ENCODE peak calls at places on chromosome 1, in eight cellular contexts. W, J, E, O, Q, S, I and P are unnamed samples.

GRCh38 chr1:31755197-31755611 is 8.9 kb downstream of the ADGRB2 start:
- DNase-seq in S (peak; percentile 30), W (peak; percentile 83), Q (peak; percentile 58), I (no peak), O (no peak), E (no peak), J (no peak), P (no peak)

GRCh38 chr1:58047265-58047858 is 499.2 kb downstream of the OMA1 start:
- DNase-seq in E (no peak), W (no peak), I (peak; percentile 76), O (no peak), J (no peak), Q (peak; percentile 32), S (no peak), P (peak; percentile 41)

GRCh38 chr1:36253463-36253862 is 29.2 kb downstream of the THRAP3 start:
- DNase-seq in J (no peak), I (no peak), W (no peak), S (peak; percentile 50), O (no peak), E (no peak), Q (no peak), P (no peak)

GRCh38 chr1:116842654-116843053 is 67.1 kb upstream of the PTGFRN start:
- DNase-seq in S (no peak), I (peak; percentile 30), E (no peak), Q (no peak), J (no peak), W (no peak), O (no peak), P (no peak)

GRCh38 chr1:173190101-173190895 is 16.8 kb downstream of the TNFSF4 start:
- DNase-seq in S (peak; percentile 62), W (peak; percentile 92), Q (peak; percentile 85), I (no peak), O (peak; percentile 60), E (no peak), J (peak; percentile 40), P (no peak)

GRCh38 chr1:15994590-15995351 is 9.3 kb upstream of the SRARP start:
- DNase-seq in W (peak; percentile 69), S (peak; percentile 56), J (peak; percentile 60), E (peak; percentile 86), I (peak; percentile 65), O (no peak), Q (peak; percentile 74), P (peak; percentile 74)

GRCh38 chr1:224632381-224632871 is 16.3 kb downstream of the CNIH3 start:
- DNase-seq in E (no peak), I (no peak), S (peak; percentile 94), W (no peak), O (no peak), J (no peak), Q (no peak), P (no peak)

GRCh38 chr1:81183157-81183952 is 617.4 kb upstream of the ADGRL2 start:
- DNase-seq in O (no peak), J (no peak), S (no peak), Q (no peak), W (no peak), I (no peak), E (no peak), P (no peak)

GRCh38 chr1:204190212-204191211 is 5.8 kb downstream of the KISS1 start:
- DNase-seq in O (no peak), E (peak; percentile 73), J (no peak), I (peak; percentile 32), S (peak; percentile 70), Q (peak; percentile 54), W (peak; percentile 39), P (no peak)

GRCh38 chr1:1014896-1015681 is 1.8 kb downstream of the ISG15 start:
- DNase-seq in S (no peak), W (peak; percentile 31), O (no peak), E (no peak), J (no peak), I (no peak), Q (peak; percentile 31), P (peak; percentile 56)

DNA sequence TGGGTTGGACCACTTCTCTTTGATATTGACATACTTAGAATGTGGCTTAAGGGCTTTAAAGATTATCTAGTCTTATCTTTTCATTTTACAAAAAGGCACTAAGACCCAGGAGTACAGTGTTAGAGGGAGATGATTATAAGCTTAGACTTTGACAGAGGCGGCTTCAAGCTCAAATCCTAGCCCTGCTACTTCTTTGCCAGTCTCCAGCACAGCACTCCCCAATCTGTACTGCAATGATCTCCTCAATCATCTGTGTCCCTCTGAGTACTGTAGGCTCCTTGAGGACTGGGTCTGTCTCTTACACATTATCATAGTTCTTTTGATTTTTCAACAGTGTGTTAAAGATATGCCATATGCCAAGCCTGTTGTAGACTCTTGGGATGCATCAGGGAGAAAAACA is 103.7 kb upstream of the TSPAN2 start:
- DNase-seq in Q (no peak), S (no peak), E (no peak), O (no peak), I (no peak), W (no peak), J (no peak), P (no peak)
- TF ChIP-seq POLR2A in Q (no peak), S (no peak), E (no peak), O (no peak), I (no peak), W (no peak), J (no peak), P (no peak)

DNA sequence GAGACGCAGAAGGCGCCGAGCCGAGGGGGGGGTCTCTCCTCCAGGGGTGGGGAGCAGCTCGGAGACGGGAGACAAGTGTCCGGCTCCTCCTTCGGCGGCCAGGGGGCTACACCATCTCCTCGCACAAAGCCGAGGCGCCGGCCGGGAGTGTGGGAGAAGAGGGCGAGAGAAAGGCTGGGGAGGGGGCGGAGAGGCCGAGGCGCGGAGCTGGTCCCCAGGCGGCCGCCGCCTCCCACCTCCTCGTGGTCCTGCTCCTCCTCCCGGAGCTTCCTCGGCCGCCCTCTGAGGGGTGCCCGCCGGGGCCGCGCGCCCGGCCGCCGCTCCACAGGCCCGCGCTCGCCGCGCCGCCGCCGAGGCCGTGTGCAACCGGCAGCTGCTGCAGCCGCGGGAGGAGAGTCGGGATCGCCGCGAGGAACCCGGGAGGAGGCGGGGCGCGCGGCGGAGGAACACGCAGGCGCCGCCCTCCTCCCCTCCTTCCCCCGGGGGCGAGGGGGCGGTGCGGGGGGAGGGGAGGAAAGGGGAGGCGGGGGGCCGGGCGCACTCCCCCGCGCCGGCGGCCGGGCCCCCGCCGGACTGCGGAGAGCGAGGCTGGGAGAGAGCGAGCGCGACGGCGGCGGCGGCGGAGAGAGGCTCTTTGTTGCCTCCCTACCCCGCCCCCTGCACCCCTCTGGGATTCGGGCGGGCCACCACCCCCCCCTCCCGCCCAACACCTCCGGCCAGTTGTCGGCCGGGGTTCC is at the start of gene ENAH:
- DNase-seq in S (peak; percentile 76), W (peak; percentile 91), I (peak; percentile 93), E (peak; percentile 88), O (peak; percentile 65), Q (peak; percentile 83), J (no peak), P (peak; percentile 46)
- TF ChIP-seq POLR2A in S (no peak), W (peak; percentile 54), I (no peak), E (no peak), O (peak; percentile 80), Q (peak; percentile 86), J (peak; percentile 76), P (no peak)

DNA sequence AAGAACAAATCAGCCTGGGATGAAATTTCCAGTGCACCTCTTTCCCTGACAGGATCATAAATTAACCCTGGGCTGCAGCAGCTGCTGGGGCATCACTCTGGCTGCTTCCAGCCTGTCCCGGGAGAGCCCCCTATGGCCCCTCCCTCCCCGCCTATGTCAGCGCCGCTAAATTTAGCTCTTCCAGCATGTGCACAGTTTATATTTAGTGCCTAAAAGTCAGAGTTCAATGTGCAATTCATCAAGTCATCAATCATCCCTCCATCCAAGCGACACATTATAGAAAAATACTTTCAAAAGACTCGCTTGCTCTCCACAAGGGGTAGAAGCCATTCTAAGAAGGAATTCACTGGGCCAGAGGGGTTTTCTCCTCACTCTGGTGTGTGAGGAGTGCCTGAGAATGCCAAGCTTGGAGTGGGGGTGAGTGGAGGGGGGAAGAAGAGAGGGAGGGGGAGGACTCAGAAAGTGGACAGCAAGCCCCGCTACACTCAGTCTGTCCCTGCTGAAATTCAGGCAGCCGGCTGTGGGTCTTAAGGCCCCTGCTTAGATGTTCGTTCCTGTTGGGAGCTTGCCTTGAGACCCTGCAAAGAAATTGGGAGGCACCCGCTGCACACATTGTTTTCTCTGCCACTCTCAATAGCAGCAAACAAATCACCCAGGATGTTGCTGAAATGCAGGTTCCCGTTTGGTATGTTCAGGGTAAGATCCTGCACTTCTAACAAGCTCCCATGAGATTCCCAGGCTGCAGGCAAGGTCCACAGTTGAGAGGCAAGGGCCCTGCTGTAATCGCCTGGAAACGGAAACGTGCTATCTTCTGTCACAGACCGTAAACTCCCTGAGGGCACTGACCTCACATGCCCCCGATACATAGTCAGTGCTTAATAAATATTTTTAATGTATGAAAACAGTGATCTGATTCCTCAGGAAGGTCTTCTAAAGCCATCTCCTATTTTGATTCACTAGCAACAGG is 37.6 kb downstream of the XCL1 start:
- DNase-seq in J (no peak), E (no peak), S (no peak), I (no peak), O (no peak), W (peak; percentile 76), Q (no peak), P (no peak)
- TF ChIP-seq POLR2A in J (no peak), E (no peak), S (no peak), I (no peak), O (no peak), W (peak; percentile 41), Q (no peak), P (no peak)

GRCh38 chr1:46615088-46615487 is 1.5 kb downstream of the MOB3C start:
- DNase-seq in E (no peak), I (no peak), Q (no peak), W (no peak), O (no peak), J (no peak), S (no peak), P (no peak)

GRCh38 chr1:46615735-46616134 is 876 bp downstream of the MOB3C start:
- DNase-seq in W (no peak), I (peak; percentile 26), Q (no peak), S (no peak), J (no peak), E (no peak), O (no peak), P (peak; percentile 43)

GRCh38 chr1:46617833-46618232 is 1.2 kb upstream of the MOB3C start:
- DNase-seq in S (no peak), O (no peak), W (no peak), I (no peak), J (no peak), Q (no peak), E (no peak), P (no peak)

GRCh38 chr1:46617108-46617694 is 590 bp upstream of the MOB3C start:
- DNase-seq in W (no peak), Q (no peak), O (no peak), I (peak; percentile 62), E (no peak), S (no peak), J (no peak), P (no peak)

DNA sequence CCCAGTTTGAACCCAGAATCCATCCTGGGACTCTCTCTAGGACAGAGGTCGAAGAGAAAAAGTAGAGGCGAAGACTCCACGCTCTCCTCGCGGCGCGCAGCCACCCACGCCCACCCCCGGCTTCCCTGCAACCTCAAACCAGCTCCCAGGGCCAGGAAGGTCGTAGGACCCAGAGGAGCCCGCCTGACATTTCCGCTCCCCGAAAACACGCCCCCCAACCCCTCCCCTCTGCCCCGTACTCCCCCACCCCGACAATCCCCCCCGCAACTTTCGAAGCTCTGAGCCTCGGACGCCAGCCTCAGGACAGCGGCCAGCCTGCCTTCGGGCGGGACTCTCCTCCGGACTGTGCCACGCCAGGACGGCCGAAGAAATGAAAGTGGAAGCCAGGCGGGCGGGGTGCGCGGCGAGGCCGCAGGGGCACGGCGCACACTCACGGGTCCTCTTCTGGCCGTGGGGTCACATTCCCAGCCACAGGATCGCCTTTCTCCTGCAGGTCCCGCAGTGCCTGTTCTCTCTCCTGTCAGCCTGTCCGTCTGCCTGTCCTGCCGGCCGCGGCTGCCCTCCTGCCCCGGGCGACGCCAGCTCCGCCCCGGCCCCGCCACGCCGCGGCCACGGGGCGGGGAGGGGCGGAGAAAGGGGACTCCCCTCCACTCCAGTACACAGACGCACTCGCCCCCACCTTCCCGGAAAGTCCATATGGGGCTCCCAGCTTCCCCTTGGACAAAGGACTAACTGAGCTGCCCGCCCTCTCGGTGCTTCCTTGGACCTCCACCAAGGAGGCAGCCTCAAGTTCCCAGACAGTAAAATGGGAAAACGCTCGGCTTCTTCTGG is at the start of gene MOB3C:
- DNase-seq in Q (peak; percentile 86), O (peak; percentile 78), J (no peak), I (peak; percentile 89), E (peak; percentile 93), W (peak; percentile 94), S (peak; percentile 77), P (peak; percentile 65)
- TF ChIP-seq POLR2A in Q (peak; percentile 88), O (peak; percentile 93), J (no peak), I (peak; percentile 67), E (no peak), W (peak; percentile 94), S (peak; percentile 77), P (peak; percentile 61)